ENCODE peak calls at places on chromosomes 6 and 20, in four cellular contexts. L is HCT116, M is OCI-LY7, Y is HepG2. A is an unnamed sample.

GRCh38 chr6:56144538-56145324 is 102.6 kb downstream of the COL21A1 start:
- DNase-seq in M (no peak), L (no peak), Y (no peak), A (peak)

GRCh38 chr6:29759457-29759856 is 36.2 kb downstream of the HLA-F start:
- DNase-seq in Y (no peak), M (peak), L (peak), A (no peak)

GRCh38 chr6:88637761-88638160 is 325.7 kb downstream of the RNGTT start:
- DNase-seq in L (no peak), Y (no peak), M (no peak), A (no peak)

GRCh38 chr20:50704514-50704913 is 13.2 kb upstream of the RIPOR3 start:
- DNase-seq in Y (no peak), L (no peak), M (no peak), A (no peak)

GRCh38 chr20:25065625-25066338 is 7.8 kb upstream of the ACSS1 start:
- DNase-seq in M (peak), Y (peak), L (peak), A (peak)

GRCh38 chr6:160122744-160123143 is 1.1 kb downstream of the SLC22A1 start:
- DNase-seq in Y (no peak), L (no peak), M (no peak), A (no peak)

GRCh38 chr20:32984196-32984595 is 20.0 kb downstream of the SUN5 start:
- DNase-seq in M (no peak), Y (no peak), L (no peak), A (no peak)

GRCh38 chr6:40882321-40882720 is 156.7 kb downstream of the UNC5CL start:
- DNase-seq in L (no peak), M (no peak), Y (no peak), A (no peak)

GRCh38 chr20:53162251-53162835 is 190.2 kb downstream of the TSHZ2 start:
- DNase-seq in Y (no peak), M (peak), L (peak), A (peak)

GRCh38 chr20:20184149-20184548 is 131.8 kb downstream of the CFAP61 start:
- DNase-seq in Y (no peak), M (no peak), L (no peak), A (no peak)
- TF ChIP-seq CTCF in Y (peak), M (peak), L (peak), A (peak)

GRCh38 chr20:47336013-47336754 is 20.3 kb downstream of the ZMYND8 start:
- DNase-seq in Y (no peak), M (peak), L (no peak), A (no peak)
- H3K27ac ChIP-seq in Y (peak), M (peak), L (no peak), A (peak)

GRCh38 chr6:45617441-45617840 is 239.7 kb upstream of the SUPT3H start:
- DNase-seq in L (no peak), M (no peak), Y (no peak), A (peak)
- TF ChIP-seq CTCF in L (no peak), M (no peak), Y (no peak), A (no peak)

GRCh38 chr6:131807644-131808459 is at the start of gene ENPP1:
- DNase-seq in L (peak), M (no peak), Y (peak), A (peak)

GRCh38 chr6:131807321-131807643 is 538 bp upstream of the ENPP1 start:
- DNase-seq in Y (no peak), M (no peak), L (no peak), A (no peak)

GRCh38 chr6:131813991-131814390 is 6.2 kb downstream of the ENPP1 start:
- DNase-seq in Y (no peak), L (no peak), M (no peak), A (no peak)

GRCh38 chr6:131811510-131811909 is 3.7 kb downstream of the ENPP1 start:
- DNase-seq in L (no peak), Y (no peak), M (no peak), A (no peak)

DNA sequence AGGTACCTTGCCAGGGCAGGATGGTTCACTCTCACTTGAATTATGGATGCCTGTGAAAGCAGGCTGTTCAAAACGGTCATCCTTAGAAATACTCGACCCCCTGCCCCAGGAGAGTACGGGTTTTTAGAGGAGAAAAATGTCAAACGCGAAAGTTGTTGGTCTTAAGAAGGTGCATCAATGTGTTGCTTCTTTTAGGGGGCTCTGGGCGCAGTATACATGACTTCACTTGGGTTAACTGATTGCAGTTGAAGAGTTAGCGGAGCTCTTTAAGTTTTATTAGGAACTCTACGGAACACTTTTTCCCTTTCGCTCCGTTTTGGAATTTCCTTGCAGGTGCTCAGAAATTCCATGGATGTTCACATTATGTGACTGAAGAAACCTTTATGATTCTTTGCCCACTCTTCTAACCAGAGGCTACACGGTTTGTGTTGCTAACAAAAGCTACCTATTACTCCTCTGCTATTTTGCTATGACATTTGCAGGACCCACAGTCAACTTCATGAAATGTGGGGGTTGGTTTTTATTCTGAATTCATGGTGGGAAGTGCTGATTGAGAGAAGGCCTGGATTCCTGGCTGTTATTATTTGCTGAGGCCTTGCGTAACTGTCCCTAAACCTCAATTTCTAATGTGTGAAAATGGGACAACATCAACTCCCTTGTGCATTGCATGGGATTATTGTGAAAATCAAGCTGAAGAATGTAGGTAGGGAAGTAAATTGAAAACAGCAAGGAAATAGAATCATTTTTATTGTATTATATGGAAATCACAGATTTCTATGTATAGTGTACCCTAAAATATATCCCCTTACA is 845 bp downstream of the ENPP1 start:
- DNase-seq in L (no peak), Y (no peak), M (no peak), A (no peak)
- H3K27ac ChIP-seq in L (peak), Y (peak), M (no peak), A (no peak)

DNA sequence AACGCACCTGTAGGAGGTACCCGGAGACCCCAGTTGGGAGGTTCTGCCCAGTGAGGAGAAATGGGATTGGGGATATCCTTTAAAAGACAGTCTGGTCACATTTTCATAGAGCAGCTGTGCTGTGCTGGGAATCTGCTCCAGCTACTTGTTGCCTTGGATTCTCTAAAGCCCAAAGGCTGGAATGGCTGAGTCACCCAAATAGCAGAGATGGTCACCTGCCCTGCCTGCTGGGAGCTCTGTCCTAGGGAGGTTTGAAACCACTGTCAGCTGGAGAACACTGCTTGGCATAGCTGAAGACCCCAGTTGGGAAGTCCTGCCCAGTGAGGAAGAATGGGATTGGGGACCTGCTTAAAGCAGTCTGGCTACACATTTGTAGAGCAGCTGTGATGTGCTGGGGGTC is 34.8 kb upstream of the TFB1M start:
- DNase-seq in M (no peak), L (no peak), Y (no peak), A (no peak)
- TF ChIP-seq CTCF in M (no peak), L (no peak), Y (no peak), A (no peak)

DNA sequence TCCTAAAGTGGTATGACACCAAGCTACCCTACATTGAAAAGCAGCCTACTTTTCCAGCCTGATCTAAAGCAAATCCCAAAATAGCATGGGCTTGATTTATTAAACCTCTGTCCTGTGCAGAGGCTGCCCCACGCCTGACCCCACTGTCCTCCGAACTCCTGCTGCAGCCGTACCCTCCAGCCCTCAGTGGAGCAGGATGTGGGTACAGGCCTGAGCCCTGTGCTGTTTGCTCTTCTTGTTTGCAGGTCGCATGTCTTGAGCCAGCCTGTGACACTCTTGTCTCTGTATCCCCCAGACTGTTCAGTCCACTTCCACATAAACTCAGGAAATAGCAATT is 61.2 kb downstream of the RPP40 start:
- DNase-seq in Y (no peak), M (no peak), L (no peak), A (no peak)
- H3K27ac ChIP-seq in Y (peak), M (no peak), L (peak), A (peak)

GRCh38 chr20:1299522-1299921 is 29.4 kb downstream of the SDCBP2 start:
- DNase-seq in M (no peak), L (peak), Y (no peak), A (peak)
- TF ChIP-seq CTCF in M (no peak), L (no peak), Y (no peak), A (peak)

GRCh38 chr6:37696841-37697735 is 595 bp downstream of the MDGA1 start:
- DNase-seq in Y (no peak), M (no peak), L (no peak), A (peak)
- H3K27ac ChIP-seq in Y (no peak), M (no peak), L (peak), A (peak)

GRCh38 chr20:3068986-3069900 is 2.2 kb upstream of the OXT start:
- DNase-seq in M (peak), Y (peak), L (no peak), A (no peak)
- TF ChIP-seq CTCF in M (peak), Y (peak), L (peak), A (no peak)

GRCh38 chr6:163943647-163944395 is 529.3 kb downstream of the QKI start:
- DNase-seq in Y (no peak), L (no peak), M (no peak), A (no peak)

GRCh38 chr6:163942790-163943189 is 528.3 kb downstream of the QKI start:
- DNase-seq in M (no peak), Y (no peak), L (no peak), A (no peak)

GRCh38 chr6:163946437-163946836 is 531.9 kb downstream of the QKI start:
- DNase-seq in M (no peak), Y (no peak), L (no peak), A (no peak)

GRCh38 chr6:163945813-163946212 is 531.3 kb downstream of the QKI start:
- DNase-seq in Y (no peak), L (no peak), M (no peak), A (peak)

DNA sequence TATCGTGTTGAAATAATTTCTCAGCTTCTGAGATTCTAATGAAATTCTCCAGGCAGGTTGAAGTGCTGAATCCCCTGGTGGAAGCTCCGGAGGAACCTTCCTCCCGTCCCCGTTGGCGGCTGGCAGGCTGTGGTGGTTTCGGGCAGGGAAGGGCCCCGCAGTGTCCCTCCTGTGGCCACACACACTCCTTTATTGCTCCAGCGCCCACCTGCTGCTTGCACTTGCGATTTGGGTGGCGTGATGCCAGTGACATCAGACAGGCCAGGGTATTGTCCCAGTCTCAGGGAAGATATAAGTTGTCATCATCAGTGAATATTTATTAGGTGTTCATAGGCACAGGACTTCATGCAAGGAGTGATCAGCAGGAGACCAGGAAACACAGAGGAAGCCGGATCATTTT is 530.4 kb downstream of the QKI start:
- DNase-seq in M (no peak), L (no peak), Y (no peak), A (no peak)
- H3K27ac ChIP-seq in M (no peak), L (no peak), Y (no peak), A (no peak)